ENCODE peak calls at places on chromosomes 2 and 18, in nine cellular contexts. H is breast epithelium; D is CD8-positive, alpha-beta memory T cell; W is mucosa of descending colon; V is esophagus muscularis mucosa; J is A673; A is right lobe of liver; O is body of pancreas; Q is HepG2. Y is an unnamed sample.

GRCh38 chr2:194672994-194673393 is 984.0 kb upstream of the SLC39A10 start:
- DNase-seq in W (no peak), A (no peak), D (no peak), J (no peak), Q (no peak), O (no peak), H (no peak), V (no peak), Y (no peak)

GRCh38 chr18:74450626-74451025 is 6.5 kb downstream of the DIPK1C start:
- DNase-seq in H (no peak), D (no peak), W (no peak), A (no peak), Q (no peak), O (no peak), J (no peak), V (no peak), Y (no peak)

GRCh38 chr2:65639156-65639876 is 206.9 kb upstream of the SPRED2 start:
- DNase-seq in A (no peak), O (peak; percentile 15), D (no peak), V (peak; percentile 74), Q (no peak), W (no peak), H (peak; percentile 61), J (peak; percentile 51), Y (no peak)

GRCh38 chr2:237280235-237280634 is 133.7 kb downstream of the COL6A3 start:
- DNase-seq in A (no peak), H (no peak), V (no peak), W (no peak), Q (no peak), J (peak; percentile 69), O (peak; percentile 27), D (no peak), Y (no peak)

GRCh38 chr2:3302751-3303582 is 74.7 kb downstream of the EIPR1 start:
- DNase-seq in O (no peak), D (no peak), Q (peak; percentile 46), A (peak; percentile 82), V (no peak), J (no peak), H (no peak), W (no peak), Y (no peak)

GRCh38 chr2:63399171-63399570 is 189.1 kb downstream of the WDPCP start:
- DNase-seq in Q (no peak), H (no peak), O (no peak), V (no peak), J (peak; percentile 14), W (no peak), A (no peak), D (no peak), Y (no peak)

GRCh38 chr2:229714736-229715541 is 584 bp upstream of the DNER start:
- DNase-seq in Q (peak; percentile 26), W (peak; percentile 39), V (no peak), A (peak; percentile 65), D (peak; percentile 4), O (peak; percentile 65), H (no peak), J (peak; percentile 55), Y (peak; percentile 7)

GRCh38 chr2:119703526-119703925 is 24.5 kb downstream of the TMEM177 start:
- DNase-seq in Q (no peak), O (no peak), A (no peak), D (no peak), V (no peak), W (no peak), J (no peak), H (no peak), Y (no peak)

GRCh38 chr2:212905640-212906201 is 245.7 kb downstream of the IKZF2 start:
- DNase-seq in V (no peak), O (peak; percentile 3), Q (no peak), D (no peak), A (no peak), H (no peak), W (peak; percentile 64), J (peak; percentile 35), Y (no peak)

GRCh38 chr2:212911011-212911410 is 240.4 kb downstream of the IKZF2 start:
- DNase-seq in D (peak; percentile 4), J (no peak), Q (no peak), A (no peak), V (no peak), W (no peak), H (no peak), O (no peak), Y (no peak)

GRCh38 chr2:212906620-212907019 is 244.8 kb downstream of the IKZF2 start:
- DNase-seq in O (no peak), J (no peak), D (no peak), V (no peak), H (no peak), Q (no peak), A (no peak), W (no peak), Y (no peak)

GRCh38 chr2:212908682-212909435 is 242.6 kb downstream of the IKZF2 start:
- DNase-seq in J (peak; percentile 45), D (no peak), V (no peak), A (no peak), Q (no peak), H (no peak), O (no peak), W (no peak), Y (no peak)

DNA sequence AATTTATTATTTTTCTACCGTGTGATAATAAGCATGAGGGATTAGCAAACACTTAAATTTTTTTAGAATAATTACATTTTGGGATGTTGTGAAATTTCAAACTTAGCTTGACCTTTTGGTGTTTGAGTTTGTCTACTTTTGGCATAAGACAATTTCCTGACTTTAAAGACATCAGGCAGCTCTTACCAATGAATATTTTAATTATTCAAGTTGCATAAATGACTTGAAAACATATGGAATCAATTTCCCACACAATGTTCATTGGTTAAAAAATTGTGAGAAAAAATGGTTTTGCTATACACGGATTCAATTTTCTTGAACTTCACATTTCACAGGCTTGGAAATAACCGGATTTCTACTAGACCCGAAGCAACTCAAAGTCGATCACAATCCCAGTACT is 243.4 kb downstream of the IKZF2 start:
- DNase-seq in D (no peak), A (no peak), O (no peak), W (no peak), V (no peak), J (peak; percentile 85), H (no peak), Q (no peak), Y (no peak)
- H3K4me1 ChIP-seq in D (no peaks in the 10 kb centered on the region), A (no peaks in the 10 kb centered on the region), O (peaks cover 4% of the 10 kb centered on the region), W (peaks cover 22% of the 10 kb centered on the region), V (no peaks in the 10 kb centered on the region), J (peaks cover 82% of the 10 kb centered on the region), H (peaks cover 13% of the 10 kb centered on the region), Q (no peaks in the 10 kb centered on the region), Y (no peaks in the 10 kb centered on the region)

DNA sequence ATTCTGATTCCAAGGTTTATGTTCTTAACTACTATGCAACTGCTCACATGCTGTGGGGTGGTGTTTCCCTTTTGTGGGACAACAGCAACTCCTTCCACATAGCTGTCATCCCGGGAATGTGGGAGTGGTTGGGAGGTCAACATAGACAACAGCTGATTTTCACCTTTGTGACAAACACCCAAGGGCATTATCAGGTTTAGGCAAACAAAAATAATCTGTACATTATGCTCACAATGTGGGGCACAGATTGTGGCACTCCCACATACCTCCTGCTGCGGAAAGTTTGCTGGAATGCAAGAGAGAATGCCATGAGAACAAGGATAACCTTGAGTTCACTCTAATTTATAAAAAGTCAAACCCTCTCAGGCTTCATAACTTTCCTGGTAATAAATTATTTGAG is 582.6 kb downstream of the CNTNAP5 start:
- DNase-seq in J (no peak), Q (peak; percentile 23), O (peak; percentile 8), A (no peak), V (no peak), D (no peak), H (no peak), W (no peak), Y (no peak)
- H3K4me1 ChIP-seq in J (no peaks in the 10 kb centered on the region), Q (no peaks in the 10 kb centered on the region), O (no peaks in the 10 kb centered on the region), A (no peaks in the 10 kb centered on the region), V (no peaks in the 10 kb centered on the region), D (no peaks in the 10 kb centered on the region), H (no peaks in the 10 kb centered on the region), W (no peaks in the 10 kb centered on the region), Y (no peaks in the 10 kb centered on the region)

GRCh38 chr2:158970522-158970855 is 2.0 kb downstream of the TANC1 start:
- DNase-seq in J (no peak), Q (no peak), V (no peak), O (no peak), H (no peak), A (no peak), W (peak; percentile 15), D (no peak), Y (no peak)

GRCh38 chr2:158969717-158970521 is 1.5 kb downstream of the TANC1 start:
- DNase-seq in A (peak; percentile 74), D (no peak), V (no peak), J (peak; percentile 24), H (peak; percentile 34), O (peak; percentile 51), W (peak; percentile 62), Q (no peak), Y (no peak)

GRCh38 chr2:158975271-158975921 is 7.0 kb downstream of the TANC1 start:
- DNase-seq in J (no peak), O (no peak), V (no peak), D (no peak), A (no peak), H (no peak), W (no peak), Q (no peak), Y (no peak)

GRCh38 chr2:158973511-158973956 is 5.1 kb downstream of the TANC1 start:
- DNase-seq in W (no peak), J (peak; percentile 28), H (no peak), D (no peak), V (no peak), O (no peak), A (no peak), Q (no peak), Y (no peak)

DNA sequence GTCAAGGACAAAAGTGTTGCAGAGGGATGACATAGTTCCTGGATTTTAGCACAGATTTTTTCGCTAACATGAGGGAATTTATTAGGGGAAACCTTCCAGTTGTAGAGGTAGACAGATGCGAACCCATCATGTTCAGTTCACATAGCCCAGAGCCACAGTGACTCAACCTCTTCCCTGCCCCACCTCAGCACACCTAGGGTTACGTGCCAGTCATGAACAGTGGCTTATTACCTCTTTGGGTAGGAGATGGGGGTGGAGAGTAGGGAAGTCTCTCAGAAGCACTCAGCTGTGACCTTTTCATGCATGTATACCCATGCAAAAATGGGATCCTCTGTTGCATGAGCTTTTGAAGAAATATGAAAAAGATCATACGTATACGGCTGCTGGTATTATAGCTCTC is 4.7 kb downstream of the TANC1 start:
- DNase-seq in V (no peak), J (no peak), D (no peak), A (no peak), W (no peak), Q (no peak), O (no peak), H (no peak), Y (no peak)
- H3K4me1 ChIP-seq in V (peaks cover 32% of the 10 kb centered on the region), J (peaks cover 17% of the 10 kb centered on the region), D (peaks cover 7% of the 10 kb centered on the region), A (no peaks in the 10 kb centered on the region), W (peaks cover 4% of the 10 kb centered on the region), Q (peaks cover 28% of the 10 kb centered on the region), O (peaks cover 39% of the 10 kb centered on the region), H (peaks cover 13% of the 10 kb centered on the region), Y (no peaks in the 10 kb centered on the region)

GRCh38 chr2:101736861-101737291 is 39.4 kb downstream of the MAP4K4 start:
- DNase-seq in O (peak; percentile 12), A (no peak), V (no peak), D (no peak), J (no peak), W (no peak), H (no peak), Q (no peak), Y (no peak)

GRCh38 chr2:101737478-101738240 is 40.2 kb downstream of the MAP4K4 start:
- DNase-seq in W (no peak), O (no peak), Q (no peak), J (no peak), V (no peak), D (no peak), A (no peak), H (no peak), Y (no peak)

GRCh38 chr2:101735166-101735533 is 37.6 kb downstream of the MAP4K4 start:
- DNase-seq in O (no peak), V (peak; percentile 42), A (no peak), D (no peak), J (no peak), W (no peak), H (no peak), Q (no peak), Y (no peak)

GRCh38 chr2:101734511-101735165 is 37.1 kb downstream of the MAP4K4 start:
- DNase-seq in V (peak; percentile 85), W (no peak), H (no peak), Q (no peak), A (no peak), D (no peak), O (no peak), J (no peak), Y (no peak)

GRCh38 chr2:101736233-101736632 is 38.7 kb downstream of the MAP4K4 start:
- DNase-seq in Q (no peak), W (no peak), D (no peak), J (no peak), O (no peak), V (peak; percentile 89), H (no peak), A (no peak), Y (no peak)
- H3K4me1 ChIP-seq in Q (peaks cover 100% of the 10 kb centered on the region), W (peaks cover 7% of the 10 kb centered on the region), D (peaks cover 63% of the 10 kb centered on the region), J (peaks cover 35% of the 10 kb centered on the region), O (peaks cover 56% of the 10 kb centered on the region), V (peaks cover 76% of the 10 kb centered on the region), H (peaks cover 9% of the 10 kb centered on the region), A (peaks cover 63% of the 10 kb centered on the region), Y (peaks cover 43% of the 10 kb centered on the region)

Y was measured in naive thymus-derived CD4-positive, alpha-beta T cell.